ENCODE peak calls at places on chromosomes 1 and 21, in six cellular contexts. A is pancreas, X is lower leg skin, E is mammary epithelial cell, V is NB4, C is astrocyte of the spinal cord. T is an unnamed sample.
A peak's percentile ranks its signal among the peaks of the same experiment; 100 is the strongest.

GRCh38 chr1:7209340-7209739 is 424.1 kb downstream of the CAMTA1 start:
- DNase-seq in A (no peak), X (no peak), E (no peak), V (no peak), C (no peak), T (no peak)

GRCh38 chr21:37580690-37581089 is 214.1 kb downstream of the DYRK1A start:
- DNase-seq in A (no peak), X (peak; percentile 29), E (no peak), V (no peak), C (no peak), T (no peak)

GRCh38 chr1:117171900-117172501 is 38.7 kb downstream of the VTCN1 start:
- DNase-seq in A (peak; percentile 89), X (no peak), E (peak; percentile 97), V (no peak), C (peak; percentile 66), T (no peak)

GRCh38 chr1:53480678-53481077 is 21.5 kb downstream of the DMRTB1 start:
- DNase-seq in A (no peak), X (no peak), E (no peak), V (no peak), C (no peak), T (no peak)

GRCh38 chr1:119740261-119740660 is 28.4 kb downstream of the HMGCS2 start:
- DNase-seq in A (no peak), X (no peak), E (no peak), V (no peak), C (no peak), T (no peak)

GRCh38 chr1:152962876-152963415 is 7.5 kb upstream of the SPRR4 start:
- DNase-seq in A (no peak), X (peak; percentile 54), E (no peak), V (no peak), C (no peak), T (no peak)

GRCh38 chr1:60942291-60942690 is 140.1 kb upstream of the NFIA start:
- DNase-seq in A (no peak), X (no peak), E (peak; percentile 65), V (no peak), C (no peak), T (no peak)

GRCh38 chr1:84997667-84998600 is 1.0 kb upstream of the MCOLN2 start:
- DNase-seq in A (no peak), X (no peak), E (peak; percentile 14), V (peak; percentile 24), C (peak; percentile 11), T (no peak)

GRCh38 chr1:29264773-29265389 is 28.6 kb downstream of the PTPRU start:
- DNase-seq in A (no peak), X (no peak), E (peak; percentile 70), V (no peak), C (peak; percentile 42), T (no peak)

GRCh38 chr1:181503130-181503810 is 20.0 kb downstream of the CACNA1E start:
- DNase-seq in A (no peak), X (no peak), E (no peak), V (peak; percentile 70), C (no peak), T (no peak)

GRCh38 chr1:201461783-201462441 is 7.1 kb downstream of the PHLDA3 start:
- DNase-seq in A (peak; percentile 40), X (peak; percentile 96), E (peak; percentile 100), V (peak; percentile 71), C (peak; percentile 98), T (no peak)

GRCh38 chr1:213326666-213327317 is 275.8 kb downstream of the RPS6KC1 start:
- DNase-seq in A (no peak), X (no peak), E (peak; percentile 48), V (peak; percentile 86), C (peak; percentile 72), T (no peak)

GRCh38 chr1:10402729-10403274 is 3.9 kb downstream of the PGD start:
- DNase-seq in A (no peak), X (no peak), E (no peak), V (no peak), C (peak; percentile 77), T (no peak)

GRCh38 chr1:168360151-168360550 is 79.5 kb downstream of the TBX19 start:
- DNase-seq in A (no peak), X (no peak), E (no peak), V (no peak), C (no peak), T (no peak)

GRCh38 chr1:22619252-22619651 is 17.2 kb upstream of the C1QA start:
- DNase-seq in A (no peak), X (no peak), E (no peak), V (peak; percentile 88), C (no peak), T (no peak)

GRCh38 chr1:239947789-239948188 is 143.9 kb upstream of the FMN2 start:
- DNase-seq in A (no peak), X (no peak), E (no peak), V (no peak), C (no peak), T (no peak)

GRCh38 chr1:186213225-186213607 is 161.8 kb downstream of the TPR start:
- DNase-seq in A (no peak), X (no peak), E (no peak), V (no peak), C (no peak), T (no peak)

GRCh38 chr21:32578107-32578691 is 7.1 kb downstream of the TCP10L start:
- DNase-seq in A (no peak), X (peak; percentile 85), E (peak; percentile 5), V (peak; percentile 16), C (no peak), T (no peak)

GRCh38 chr1:10161121-10161520 is 49.2 kb upstream of the KIF1B start:
- DNase-seq in A (no peak), X (peak; percentile 66), E (no peak), V (no peak), C (no peak), T (no peak)

GRCh38 chr1:176880954-176881595 is 283.4 kb downstream of the ASTN1 start:
- DNase-seq in A (peak; percentile 75), X (peak; percentile 93), E (peak; percentile 50), V (peak; percentile 56), C (peak; percentile 49), T (peak; percentile 7)

GRCh38 chr1:216722841-216723240 is 388 bp downstream of the ESRRG start:
- DNase-seq in A (no peak), X (no peak), E (no peak), V (no peak), C (no peak), T (no peak)

GRCh38 chr1:151157067-151157531 is 650 bp downstream of the TNFAIP8L2 start:
- DNase-seq in A (no peak), X (no peak), E (no peak), V (peak; percentile 96), C (no peak), T (no peak)

GRCh38 chr1:53378932-53379661 is 51.2 kb upstream of the LRP8 start:
- DNase-seq in A (no peak), X (peak; percentile 58), E (no peak), V (no peak), C (no peak), T (no peak)

GRCh38 chr1:18673976-18674375 is 43.3 kb downstream of the PAX7 start:
- DNase-seq in A (no peak), X (no peak), E (no peak), V (peak; percentile 8), C (no peak), T (no peak)

GRCh38 chr1:147539122-147539575 is 2.2 kb upstream of the BCL9 start:
- DNase-seq in A (no peak), X (no peak), E (peak; percentile 81), V (peak; percentile 48), C (peak; percentile 97), T (no peak)

GRCh38 chr1:154353460-154353904 is 28.2 kb downstream of the ATP8B2 start:
- DNase-seq in A (peak; percentile 61), X (no peak), E (peak; percentile 28), V (peak; percentile 65), C (peak; percentile 22), T (no peak)
- H3K4me3 ChIP-seq in A (no peak overlapping the region), X (no peak overlapping the region), E (no peak overlapping the region), V (no peak overlapping the region), C (no peak overlapping the region), T (no peak overlapping the region)

GRCh38 chr1:154502742-154503111 is 515 bp upstream of the SHE start:
- DNase-seq in A (no peak), X (peak; percentile 80), E (no peak), V (no peak), C (no peak), T (no peak)
- H3K4me3 ChIP-seq in A (no peak overlapping the region), X (no peak overlapping the region), E (no peak overlapping the region), V (no peak overlapping the region), C (no peak overlapping the region), T (no peak overlapping the region)

DNA sequence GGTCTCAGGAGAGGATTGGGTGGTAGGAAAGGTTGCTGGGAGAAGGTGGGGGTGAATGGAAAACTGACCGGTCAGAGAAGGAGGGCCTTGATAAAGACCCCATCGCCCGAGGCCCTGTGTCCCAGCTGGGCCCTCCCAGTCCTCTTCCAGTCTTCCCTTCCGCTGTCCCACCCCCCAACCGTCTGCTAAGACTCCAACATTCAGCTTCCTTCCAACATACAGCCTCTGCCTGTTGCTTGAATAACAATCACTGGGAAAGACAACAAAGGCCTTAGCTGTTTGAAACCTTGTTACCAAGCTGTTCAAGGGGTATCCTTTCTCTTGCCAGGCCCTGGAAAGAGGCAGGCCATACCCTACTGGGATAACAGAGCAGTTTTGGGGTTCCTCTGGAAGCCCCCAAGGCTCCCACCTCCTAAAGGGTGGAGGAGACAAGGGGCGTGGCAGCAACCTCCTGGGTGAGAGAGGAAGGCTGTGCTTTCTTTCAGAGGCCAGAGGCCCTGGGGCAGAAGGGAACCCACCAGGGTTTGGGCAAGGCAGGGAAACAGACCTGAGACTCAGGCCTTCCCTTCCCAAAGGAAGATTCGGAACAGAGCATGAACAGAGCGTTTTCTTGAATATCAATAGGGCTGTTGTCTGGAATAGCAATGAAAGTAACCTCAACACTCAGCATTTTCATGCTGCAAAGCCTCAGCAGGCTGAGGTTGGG is 4.3 kb downstream of the ETNK2 start:
- DNase-seq in A (no peak), X (no peak), E (no peak), V (no peak), C (no peak), T (no peak)
- H3K4me3 ChIP-seq in A (no peak overlapping the region), X (no peak overlapping the region), E (no peak overlapping the region), V (no peak overlapping the region), C (no peak overlapping the region), T (no peak overlapping the region)

GRCh38 chr1:67683306-67683705 is 1.7 kb upstream of the GADD45A start:
- DNase-seq in A (no peak), X (no peak), E (peak; percentile 83), V (peak; percentile 28), C (peak; percentile 75), T (no peak)

GRCh38 chr1:67684526-67685066 is 405 bp upstream of the GADD45A start:
- DNase-seq in A (no peak), X (no peak), E (no peak), V (no peak), C (no peak), T (no peak)

GRCh38 chr1:67680486-67680885 is 4.5 kb upstream of the GADD45A start:
- DNase-seq in A (no peak), X (no peak), E (peak; percentile 23), V (no peak), C (no peak), T (no peak)

GRCh38 chr1:67683736-67684525 is 1.1 kb upstream of the GADD45A start:
- DNase-seq in A (no peak), X (no peak), E (peak; percentile 85), V (no peak), C (peak; percentile 55), T (no peak)

DNA sequence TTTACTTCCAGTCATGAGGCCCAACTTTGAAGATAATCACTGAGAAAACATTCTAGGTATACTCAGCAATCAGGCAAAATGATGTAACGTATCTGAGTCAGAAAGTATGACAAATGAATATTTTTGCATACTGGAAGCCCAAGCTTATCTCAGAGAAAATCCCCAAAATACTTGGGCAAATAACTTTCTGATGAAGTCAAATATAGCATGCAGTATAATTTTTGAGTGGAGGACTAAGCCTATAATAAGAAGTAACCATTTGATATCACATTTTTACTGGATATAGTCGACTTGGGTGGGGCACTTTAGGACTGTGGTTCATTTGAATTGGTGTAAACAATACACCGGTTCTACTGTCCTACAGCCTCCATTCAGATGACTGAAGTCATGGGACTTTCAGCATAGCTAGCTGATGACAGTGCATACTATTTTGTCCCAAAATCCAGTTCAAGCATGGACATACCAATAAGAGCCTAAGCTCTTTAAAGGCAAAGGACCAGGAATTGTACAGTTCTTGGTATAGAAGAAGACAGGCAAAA is 2.3 kb upstream of the GADD45A start:
- DNase-seq in A (no peak), X (no peak), E (peak; percentile 95), V (no peak), C (peak; percentile 76), T (no peak)
- H3K4me3 ChIP-seq in A (no peak overlapping the region), X (no peak overlapping the region), E (peak overlapping the region; percentile 47), V (no peak overlapping the region), C (no peak overlapping the region), T (no peak overlapping the region)